ENCODE peak calls at places on chromosomes 4 and X, in four cellular contexts. C is GM12865, M is GM12878, E is AG04450. J is an unnamed sample.

GRCh38 chrX:10900585-10901289 is 210.4 kb upstream of the HCCS start:
- DNase-seq in C (no peak), M (no peak), E (no peak), J (no peak)

GRCh38 chr4:184268574-184269160 is 51.0 kb upstream of the ENPP6 start:
- DNase-seq in C (peak), M (no peak), E (no peak), J (no peak)

GRCh38 chr4:768076-768475 is 57.9 kb downstream of the CPLX1 start:
- DNase-seq in C (no peak), M (no peak), E (no peak), J (no peak)

GRCh38 chrX:65668362-65669310 is 1.2 kb downstream of the MSN start:
- DNase-seq in C (peak), M (peak), E (no peak), J (peak)

GRCh38 chr4:183988874-183989273 is 83.8 kb downstream of the STOX2 start:
- DNase-seq in C (no peak), M (no peak), E (no peak), J (no peak)

GRCh38 chr4:18844726-18845125 is 823.2 kb upstream of the LCORL start:
- DNase-seq in C (no peak), M (no peak), E (no peak), J (no peak)

GRCh38 chr4:75733369-75733768 is 9.0 kb downstream of the USO1 start:
- DNase-seq in C (no peak), M (no peak), E (no peak), J (no peak)

GRCh38 chrX:54921427-54922021 is 900 bp downstream of the TRO start:
- DNase-seq in C (peak), M (no peak), E (peak), J (peak)

GRCh38 chrX:14032383-14032782 is 2.7 kb upstream of the GEMIN8 start:
- DNase-seq in C (peak), M (no peak), E (peak), J (no peak)

GRCh38 chr4:6876440-6876839 is 33.2 kb upstream of the TBC1D14 start:
- DNase-seq in C (no peak), M (no peak), E (no peak), J (no peak)

GRCh38 chr4:6873792-6874461 is 35.7 kb upstream of the TBC1D14 start:
- DNase-seq in C (peak), M (no peak), E (no peak), J (no peak)

GRCh38 chr4:6869944-6870343 is 39.7 kb upstream of the TBC1D14 start:
- DNase-seq in C (no peak), M (no peak), E (no peak), J (no peak)

GRCh38 chr4:6875431-6875831 is 34.2 kb upstream of the TBC1D14 start:
- DNase-seq in C (no peak), M (no peak), E (no peak), J (no peak)

GRCh38 chr4:6873291-6873690 is 36.3 kb upstream of the TBC1D14 start:
- DNase-seq in C (peak), M (no peak), E (no peak), J (no peak)
- TF ChIP-seq CTCF in C (no peak), M (peak), E (peak), J (peak)

DNA sequence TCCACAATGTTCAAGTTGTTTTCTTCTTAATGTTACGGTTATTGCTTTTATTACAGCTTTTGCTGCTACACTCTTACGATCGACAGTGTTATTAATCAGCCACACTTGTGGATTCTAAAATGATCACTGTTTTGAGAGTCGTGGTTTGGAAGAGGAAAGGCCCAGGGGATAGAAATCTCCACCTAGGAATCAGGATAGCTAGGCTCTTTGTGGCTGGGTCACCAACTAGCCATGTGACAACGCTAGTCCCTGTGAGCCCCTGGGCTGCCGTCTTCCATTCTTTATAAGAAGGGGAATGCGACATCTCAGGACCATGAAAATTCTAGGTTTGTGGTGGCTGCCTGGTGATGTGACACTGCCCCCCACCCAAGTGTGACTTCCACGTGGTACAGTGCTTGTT is 380 bp downstream of the SLC34A2 start:
- DNase-seq in C (no peak), M (no peak), E (no peak), J (no peak)
- H3K4me3 ChIP-seq in C (no peak), M (no peak), E (no peak), J (no peak)

GRCh38 chrX:70762285-70762684 is 146.2 kb downstream of the TEX11 start:
- DNase-seq in C (no peak), M (no peak), E (no peak), J (no peak)
- TF ChIP-seq CTCF in C (no peak), M (no peak), E (no peak), J (no peak)

DNA sequence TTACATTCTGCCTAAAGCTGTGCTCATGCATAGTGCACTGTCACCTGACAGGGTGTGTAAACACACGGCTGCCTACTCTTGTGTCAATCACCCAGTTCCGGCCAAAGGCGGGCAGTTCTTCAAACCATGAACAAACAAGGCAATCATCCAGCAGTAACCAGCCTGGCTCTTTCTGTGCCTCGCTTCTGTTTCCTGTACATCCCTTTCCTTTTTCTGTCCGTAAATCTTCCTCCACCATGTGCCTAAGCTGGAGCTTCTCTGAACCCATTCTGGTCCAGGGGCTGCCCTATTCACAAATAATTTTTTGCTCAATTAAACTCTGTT is 60.8 kb upstream of the CBR4 start:
- DNase-seq in C (no peak), M (no peak), E (no peak), J (no peak)
- H3K4me3 ChIP-seq in C (no peak), M (no peak), E (no peak), J (no peak)

DNA sequence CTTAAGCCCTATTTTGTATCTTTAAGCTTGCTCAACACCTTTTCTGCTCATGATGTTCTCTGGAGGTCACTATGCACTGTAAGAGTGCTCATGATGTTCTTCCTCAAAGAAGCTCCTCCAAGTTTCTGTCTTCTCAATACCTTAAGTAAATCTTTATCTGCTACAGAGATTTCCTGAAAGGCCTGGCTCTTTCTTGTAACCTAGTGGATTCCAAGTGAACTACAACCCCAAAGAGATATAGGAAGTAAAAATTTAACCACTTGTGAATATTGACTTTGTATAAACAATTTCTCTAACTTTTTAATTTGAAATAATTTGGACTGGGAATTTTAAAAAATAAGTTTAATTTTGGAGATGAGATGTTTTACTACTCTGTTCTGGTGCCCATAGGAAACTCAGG is 39.3 kb upstream of the XK start:
- DNase-seq in C (no peak), M (no peak), E (no peak), J (no peak)
- TF ChIP-seq CTCF in C (no peak), M (no peak), E (no peak), J (no peak)

DNA sequence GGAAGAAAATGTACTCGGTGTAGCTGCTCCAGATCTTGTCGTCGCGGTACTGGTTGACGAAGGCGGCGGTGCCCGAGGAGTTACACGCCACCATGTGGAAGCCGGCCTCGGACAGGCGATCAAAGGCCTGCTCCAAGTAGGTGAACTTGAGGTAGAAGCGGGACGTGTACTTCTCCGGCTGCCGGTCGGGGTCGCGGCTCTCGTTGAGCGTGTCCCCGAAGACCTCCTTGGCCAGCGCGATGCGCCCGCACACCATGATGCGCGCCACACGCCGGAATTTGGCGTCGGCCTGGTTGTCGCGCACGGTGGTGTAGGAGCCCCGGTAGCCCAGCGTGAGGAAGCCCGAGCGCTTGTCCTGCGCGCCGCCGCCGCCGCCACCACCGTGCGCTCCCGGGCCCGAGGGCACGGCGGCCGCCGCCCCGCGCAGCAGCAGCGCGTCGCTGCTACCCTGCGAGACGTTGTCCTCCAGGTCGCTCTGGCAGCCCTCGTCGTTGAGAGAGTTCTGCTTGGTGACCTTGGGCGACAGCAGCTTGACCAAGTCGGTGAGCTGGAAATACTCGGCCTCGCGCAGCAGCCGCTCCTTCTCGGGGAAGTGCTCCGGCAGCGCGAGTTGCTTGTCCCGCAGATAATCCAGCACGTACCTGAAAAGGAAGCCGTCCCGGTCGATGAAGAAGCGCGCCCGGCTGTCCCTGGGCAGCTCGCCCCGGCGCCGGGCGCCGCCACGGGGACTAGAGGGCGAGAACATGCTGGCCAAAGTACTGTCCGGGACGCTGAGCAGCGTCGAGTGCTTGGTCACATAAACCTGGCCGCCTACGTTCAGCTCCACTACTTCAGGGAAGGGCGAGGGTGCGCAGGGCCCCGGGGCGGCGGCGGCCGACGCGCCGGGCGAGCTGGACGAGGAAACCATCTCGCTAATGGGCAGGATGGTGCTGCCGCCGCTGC is 775 bp downstream of the KCTD8 start:
- DNase-seq in C (peak), M (no peak), E (no peak), J (no peak)
- H3K4me3 ChIP-seq in C (no peak), M (no peak), E (no peak), J (no peak)

GRCh38 chrX:143663755-143664154 is 27.9 kb upstream of the SLITRK4 start:
- DNase-seq in C (no peak), M (no peak), E (no peak), J (no peak)

GRCh38 chrX:143664302-143664701 is 28.4 kb upstream of the SLITRK4 start:
- DNase-seq in C (peak), M (no peak), E (no peak), J (no peak)

GRCh38 chrX:143669395-143669794 is 33.5 kb upstream of the SLITRK4 start:
- DNase-seq in C (no peak), M (no peak), E (no peak), J (no peak)
- TF ChIP-seq CTCF in C (no peak), M (peak), E (no peak), J (no peak)

DNA sequence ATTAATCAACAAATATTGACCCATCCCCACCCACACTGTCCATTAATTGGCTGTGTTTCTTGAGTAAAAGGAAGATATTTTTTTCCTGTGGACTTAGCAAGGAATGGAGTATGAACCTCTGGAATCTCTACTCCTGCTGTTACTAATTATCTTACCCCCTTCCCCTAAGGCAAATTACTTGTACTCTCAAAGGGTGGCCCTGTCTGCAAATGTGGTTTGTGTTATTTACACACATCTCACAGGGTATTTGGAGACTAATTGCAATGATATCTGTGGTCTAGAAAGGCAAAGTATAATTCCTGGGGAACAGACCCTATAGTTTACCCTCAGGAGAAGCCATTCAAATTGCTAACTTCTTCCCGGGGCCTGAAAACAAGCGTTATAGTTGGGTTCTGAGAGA is 133.0 kb upstream of the RASGEF1B start:
- DNase-seq in C (no peak), M (no peak), E (no peak), J (no peak)
- H3K4me3 ChIP-seq in C (no peak), M (no peak), E (no peak), J (no peak)